ENCODE peak calls at places on chromosome 2, in four cellular contexts. L, S, G and A are unnamed samples.

GRCh38 chr2:192499476-192499875 is 304.7 kb upstream of the TMEFF2 start:
- DNase-seq in L (no peak), S (no peak), G (no peak), A (no peak)

GRCh38 chr2:238728322-238729260 is 119.3 kb upstream of the TWIST2 start:
- DNase-seq in L (no peak), S (no peak), G (no peak), A (no peak)

GRCh38 chr2:130390460-130391057 is 34.7 kb downstream of the PTPN18 start:
- DNase-seq in L (no peak), S (no peak), G (no peak), A (no peak)

GRCh38 chr2:131038258-131039100 is 54.8 kb downstream of the FAM168B start:
- DNase-seq in L (no peak), S (no peak), G (no peak), A (no peak)

GRCh38 chr2:70199320-70199864 is 8.6 kb upstream of the C2orf42 start:
- DNase-seq in L (no peak), S (peak; percentile 36), G (no peak), A (no peak)

GRCh38 chr2:240628507-240629418 is 3.5 kb downstream of the GPR35 start:
- DNase-seq in L (no peak), S (no peak), G (no peak), A (no peak)

GRCh38 chr2:198968585-198968984 is 489.2 kb downstream of the SATB2 start:
- DNase-seq in L (no peak), S (no peak), G (no peak), A (no peak)

GRCh38 chr2:239935789-239936758 is 89.1 kb downstream of the NDUFA10 start:
- DNase-seq in L (no peak), S (peak; percentile 22), G (no peak), A (no peak)

GRCh38 chr2:241161646-241162281 is 11.5 kb downstream of the PPP1R7 start:
- DNase-seq in L (no peak), S (no peak), G (no peak), A (no peak)

GRCh38 chr2:230942371-230942770 is 17.3 kb upstream of the GPR55 start:
- DNase-seq in L (peak; percentile 79), S (no peak), G (no peak), A (no peak)

GRCh38 chr2:231187736-231188505 is 10.5 kb upstream of the ARMC9 start:
- DNase-seq in L (no peak), S (peak; percentile 89), G (no peak), A (no peak)

GRCh38 chr2:39665811-39666488 is at the start of gene TMEM178A:
- DNase-seq in L (peak; percentile 50), S (no peak), G (no peak), A (peak; percentile 63)

GRCh38 chr2:112159454-112159921 is 21.3 kb downstream of the FBLN7 start:
- DNase-seq in L (peak; percentile 77), S (no peak), G (no peak), A (no peak)

GRCh38 chr2:85790499-85790898 is 36.7 kb downstream of the ATOH8 start:
- DNase-seq in L (no peak), S (no peak), G (no peak), A (no peak)

GRCh38 chr2:209629622-209630021 is 142.0 kb upstream of the UNC80 start:
- DNase-seq in L (no peak), S (no peak), G (no peak), A (no peak)

DNA sequence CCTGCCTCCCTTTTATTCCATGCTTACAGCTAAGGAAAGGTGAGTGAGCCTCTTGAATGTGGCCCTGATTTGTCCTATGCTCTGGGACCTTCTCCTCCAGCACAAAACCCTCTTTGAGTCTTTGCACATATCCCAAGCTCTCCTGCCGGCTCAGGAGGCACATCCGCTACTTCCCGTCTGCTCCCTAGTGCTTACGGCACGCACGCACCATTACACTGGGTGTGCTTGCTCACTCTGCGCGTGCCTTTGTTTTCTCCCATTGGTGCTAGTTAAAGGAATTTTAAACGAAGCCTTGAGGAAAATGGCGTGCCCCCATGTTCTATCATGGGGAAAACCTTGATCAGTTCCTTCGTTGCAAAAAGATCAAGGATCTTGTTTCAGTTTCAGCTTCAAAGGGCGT is 7.9 kb upstream of the DGKD start:
- DNase-seq in L (no peak), S (no peak), G (no peak), A (no peak)
- TF ChIP-seq CTCF in L (no peak), S (no peak), G (no peak), A (no peak)

GRCh38 chr2:66427219-66427768 is 7.6 kb upstream of the MEIS1 start:
- DNase-seq in L (no peak), S (peak; percentile 53), G (no peak), A (no peak)

GRCh38 chr2:66421618-66422017 is 13.3 kb upstream of the MEIS1 start:
- DNase-seq in L (no peak), S (no peak), G (no peak), A (no peak)

GRCh38 chr2:66418381-66418780 is 16.5 kb upstream of the MEIS1 start:
- DNase-seq in L (no peak), S (no peak), G (no peak), A (no peak)

GRCh38 chr2:66426250-66427064 is 8.5 kb upstream of the MEIS1 start:
- DNase-seq in L (no peak), S (no peak), G (no peak), A (peak; percentile 54)

GRCh38 chr2:66423391-66423790 is 11.5 kb upstream of the MEIS1 start:
- DNase-seq in L (no peak), S (no peak), G (no peak), A (no peak)
- TF ChIP-seq CTCF in L (no peak), S (no peak), G (no peak), A (no peak)

GRCh38 chr2:31675485-31675901 is 94.8 kb upstream of the SRD5A2 start:
- DNase-seq in L (no peak), S (peak; percentile 71), G (no peak), A (peak; percentile 52)

DNA sequence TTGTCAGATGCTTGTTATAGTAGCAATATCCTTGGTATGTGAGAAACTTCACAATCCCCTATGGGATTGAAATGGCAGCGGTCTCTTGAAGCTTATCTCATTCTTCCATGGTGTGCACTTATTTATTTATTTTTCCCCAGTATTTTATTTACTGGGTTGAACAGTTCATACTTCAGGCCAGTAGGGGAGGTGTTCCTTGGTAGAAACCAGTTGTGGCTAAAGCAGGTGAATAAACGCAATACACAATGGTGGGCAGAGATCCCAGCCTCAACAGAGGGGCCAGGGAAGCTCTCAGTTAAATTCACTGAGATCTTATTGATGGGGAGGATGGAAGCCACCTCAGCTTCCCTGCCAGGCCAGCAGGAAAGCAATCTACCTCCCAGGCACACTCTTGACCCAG is 93.7 kb upstream of the SRD5A2 start:
- DNase-seq in L (no peak), S (no peak), G (no peak), A (no peak)
- TF ChIP-seq CTCF in L (no peak), S (no peak), G (no peak), A (no peak)

GRCh38 chr2:10909996-10910341 is 1.8 kb upstream of the KCNF1 start:
- DNase-seq in L (no peak), S (no peak), G (no peak), A (no peak)
- TF ChIP-seq CTCF in L (no peak), S (no peak), G (no peak), A (no peak)

GRCh38 chr2:66575625-66576371 is 140.9 kb downstream of the MEIS1 start:
- DNase-seq in L (peak; percentile 30), S (no peak), G (no peak), A (peak; percentile 72)
- TF ChIP-seq CTCF in L (no peak), S (no peak), G (no peak), A (no peak)

GRCh38 chr2:169676357-169676756 is 17.8 kb downstream of the CFAP210 start:
- DNase-seq in L (no peak), S (no peak), G (no peak), A (no peak)
- TF ChIP-seq CTCF in L (peak; percentile 23), S (peak; percentile 56), G (no peak), A (peak; percentile 37)

DNA sequence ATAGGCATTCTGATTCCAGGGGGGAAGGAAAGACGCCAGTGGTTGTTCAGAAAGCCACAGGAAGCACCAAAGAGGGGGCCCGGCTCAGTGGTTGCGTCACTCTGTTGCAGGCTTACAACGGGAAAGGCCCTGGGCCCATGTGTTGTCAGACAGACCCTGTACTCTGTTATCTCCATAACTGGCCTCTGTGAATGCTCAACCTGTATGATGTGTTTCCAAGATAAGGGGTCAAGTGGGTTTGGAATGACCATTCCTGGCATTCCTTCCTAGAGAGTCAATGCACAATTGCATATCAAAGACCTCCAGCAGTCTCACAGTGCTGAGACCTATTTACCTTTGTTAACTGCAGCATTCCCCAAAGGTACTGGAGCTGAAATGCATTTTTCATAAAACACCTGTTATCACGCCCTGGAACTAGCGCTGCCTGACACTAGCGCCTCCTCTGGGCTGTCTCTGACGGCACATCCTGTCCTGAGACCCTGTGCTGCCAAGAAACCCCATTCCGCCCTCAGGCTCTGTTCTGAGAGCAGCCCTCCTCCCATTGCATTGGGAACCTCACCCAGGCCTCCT is 13.2 kb upstream of the LRRFIP1 start:
- DNase-seq in L (no peak), S (peak; percentile 100), G (no peak), A (no peak)
- TF ChIP-seq CTCF in L (no peak), S (peak; percentile 61), G (no peak), A (no peak)